ENCODE peak calls at places on chromosomes 6 and 20, in nine cellular contexts. H is transverse colon, U is A549, G is H1, T is stomach, F is HepG2, Y is GM12878, P is sigmoid colon, S is K562. Q is an unnamed sample.

GRCh38 chr20:42700423-42700822 is 489.3 kb downstream of the PTPRT start:
- DNase-seq in H (no peak), U (no peak), G (no peak), T (no peak), F (no peak), Y (no peak), P (no peak), S (no peak), Q (no peak)

GRCh38 chr6:33926451-33926850 is 122.6 kb upstream of the MLN start:
- DNase-seq in H (no peak), U (peak), G (no peak), T (no peak), F (no peak), Y (no peak), P (no peak), S (peak), Q (no peak)

GRCh38 chr6:145283856-145284255 is 451.5 kb downstream of the EPM2A start:
- DNase-seq in H (no peak), U (no peak), G (no peak), T (no peak), F (no peak), Y (no peak), P (no peak), S (no peak), Q (no peak)

GRCh38 chr20:47610945-47611250 is 109.2 kb downstream of the NCOA3 start:
- DNase-seq in H (no peak), U (no peak), G (no peak), T (no peak), F (no peak), Y (no peak), P (no peak), S (no peak), Q (no peak)

GRCh38 chr6:33672808-33673207 is 38.7 kb downstream of the UQCC2 start:
- DNase-seq in H (no peak), U (peak), G (no peak), T (no peak), F (peak), Y (no peak), P (no peak), S (peak), Q (no peak)

GRCh38 chr6:71375676-71376075 is 87.1 kb downstream of the OGFRL1 start:
- DNase-seq in H (no peak), U (peak), G (no peak), T (no peak), F (peak), Y (no peak), P (no peak), S (no peak), Q (no peak)

GRCh38 chr6:109458774-109459531 is 3.4 kb upstream of the MICAL1 start:
- DNase-seq in H (no peak), U (no peak), G (no peak), T (no peak), F (no peak), Y (peak), P (peak), S (no peak), Q (no peak)

GRCh38 chr6:14059791-14060436 is 57.7 kb upstream of the CD83 start:
- DNase-seq in H (no peak), U (peak), G (no peak), T (peak), F (no peak), Y (no peak), P (no peak), S (no peak), Q (peak)

GRCh38 chr6:131755597-131755996 is 44.8 kb upstream of the CTAGE9 start:
- DNase-seq in H (no peak), U (no peak), G (no peak), T (no peak), F (peak), Y (no peak), P (no peak), S (no peak), Q (no peak)

GRCh38 chr6:90135672-90136071 is 161.0 kb downstream of the BACH2 start:
- DNase-seq in H (no peak), U (peak), G (no peak), T (no peak), F (no peak), Y (no peak), P (no peak), S (no peak), Q (no peak)

GRCh38 chr20:43323592-43323991 is 133.9 kb upstream of the PTPRT start:
- DNase-seq in H (no peak), U (no peak), G (no peak), T (no peak), F (no peak), Y (no peak), P (no peak), S (no peak), Q (no peak)

GRCh38 chr6:168145747-168146596 is 67.0 kb upstream of the FRMD1 start:
- DNase-seq in H (no peak), U (no peak), G (no peak), T (no peak), F (no peak), Y (no peak), P (peak), S (no peak), Q (no peak)

GRCh38 chr6:33745558-33745957 is 1.1 kb downstream of the IP6K3 start:
- DNase-seq in H (peak), U (no peak), G (no peak), T (no peak), F (peak), Y (no peak), P (peak), S (no peak), Q (no peak)

GRCh38 chr6:50822078-50822476 is 3.4 kb downstream of the TFAP2B start:
- DNase-seq in H (no peak), U (no peak), G (no peak), T (no peak), F (no peak), Y (no peak), P (no peak), S (no peak), Q (no peak)

GRCh38 chr20:38387953-38388352 is 41.7 kb downstream of the LBP start:
- DNase-seq in H (no peak), U (no peak), G (no peak), T (no peak), F (no peak), Y (no peak), P (no peak), S (no peak), Q (no peak)

GRCh38 chr6:44021628-44022295 is 105.5 kb downstream of the MRPL14 start:
- DNase-seq in H (peak), U (no peak), G (no peak), T (no peak), F (no peak), Y (no peak), P (peak), S (no peak), Q (no peak)

GRCh38 chr6:42045538-42046460 is 4.5 kb upstream of the TAF8 start:
- DNase-seq in H (peak), U (peak), G (peak), T (peak), F (no peak), Y (peak), P (peak), S (peak), Q (peak)

GRCh38 chr20:10596726-10597125 is 77.1 kb downstream of the JAG1 start:
- DNase-seq in H (no peak), U (peak), G (no peak), T (no peak), F (peak), Y (no peak), P (no peak), S (no peak), Q (no peak)

GRCh38 chr20:17854307-17854903 is 114.2 kb downstream of the SNX5 start:
- DNase-seq in H (peak), U (peak), G (no peak), T (peak), F (peak), Y (no peak), P (no peak), S (peak), Q (peak)

GRCh38 chr6:138246650-138247440 is 28.6 kb upstream of the PBOV1 start:
- DNase-seq in H (no peak), U (no peak), G (no peak), T (no peak), F (no peak), Y (no peak), P (no peak), S (no peak), Q (no peak)

GRCh38 chr6:111592726-111593515 is 12.8 kb downstream of the TRAF3IP2 start:
- DNase-seq in H (no peak), U (no peak), G (no peak), T (no peak), F (no peak), Y (no peak), P (no peak), S (no peak), Q (no peak)

GRCh38 chr20:4245542-4245941 is 230.2 kb upstream of the RNF24 start:
- DNase-seq in H (no peak), U (no peak), G (no peak), T (no peak), F (no peak), Y (no peak), P (no peak), S (no peak), Q (no peak)

GRCh38 chr20:57835462-57836455 is 125.9 kb upstream of the PMEPA1 start:
- DNase-seq in H (no peak), U (no peak), G (no peak), T (no peak), F (no peak), Y (no peak), P (no peak), S (no peak), Q (peak)

GRCh38 chr20:37670426-37670825 is 23.4 kb upstream of the CTNNBL1 start:
- DNase-seq in H (peak), U (no peak), G (no peak), T (no peak), F (no peak), Y (no peak), P (peak), S (no peak), Q (peak)

GRCh38 chr6:102736941-102737368 is 1343.4 kb downstream of the GRIK2 start:
- DNase-seq in H (no peak), U (no peak), G (no peak), T (no peak), F (no peak), Y (no peak), P (no peak), S (no peak), Q (no peak)

GRCh38 chr20:48102076-48102787 is 317.0 kb upstream of the SULF2 start:
- DNase-seq in H (no peak), U (no peak), G (no peak), T (no peak), F (no peak), Y (no peak), P (no peak), S (no peak), Q (no peak)

DNA sequence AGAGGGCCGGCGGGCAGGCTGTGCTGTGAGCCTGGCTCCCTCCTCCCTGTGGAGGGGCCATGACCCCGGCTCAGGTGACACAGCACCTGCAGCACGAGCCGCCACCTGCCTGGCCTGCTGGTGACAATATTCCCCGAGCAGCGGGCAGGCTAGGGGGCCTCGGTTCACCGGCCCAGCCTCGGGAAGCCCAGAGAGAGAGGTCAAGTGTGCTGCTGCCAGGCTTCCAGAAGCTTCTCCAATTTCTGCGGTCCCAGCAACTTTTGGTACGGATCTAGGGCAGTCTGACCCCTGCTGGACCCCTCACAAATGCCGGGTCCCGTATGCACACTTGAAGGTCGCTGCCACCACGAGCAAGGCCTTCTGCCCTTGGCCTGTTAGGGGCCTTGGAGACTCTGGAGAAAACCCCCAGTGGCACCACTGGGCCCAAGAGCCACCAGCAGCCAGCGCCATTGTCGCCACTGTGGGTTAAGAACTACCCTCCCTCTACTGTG is 38.6 kb upstream of the NOL4L start:
- DNase-seq in H (no peak), U (no peak), G (peak), T (peak), F (no peak), Y (no peak), P (no peak), S (no peak), Q (peak)
- TF ChIP-seq EP300 in H (no peak), U (no peak), G (no peak), T (no peak), F (no peak), Y (no peak), P (no peak), S (no peak), Q (no peak)

GRCh38 chr6:26450240-26450639 is 7.5 kb upstream of the BTN2A1 start:
- DNase-seq in H (no peak), U (peak), G (no peak), T (no peak), F (no peak), Y (no peak), P (no peak), S (no peak), Q (no peak)
- H3K4me3 ChIP-seq in H (no peak), U (no peak), G (no peak), T (no peak), F (no peak), Y (no peak), P (no peak), S (no peak), Q (no peak)

GRCh38 chr20:41331731-41332130 is 8.9 kb upstream of the LPIN3 start:
- DNase-seq in H (no peak), U (no peak), G (no peak), T (no peak), F (no peak), Y (no peak), P (no peak), S (no peak), Q (peak)

GRCh38 chr20:41330941-41331340 is 9.7 kb upstream of the LPIN3 start:
- DNase-seq in H (no peak), U (no peak), G (no peak), T (no peak), F (no peak), Y (no peak), P (no peak), S (no peak), Q (no peak)

GRCh38 chr20:41330343-41330720 is 10.3 kb upstream of the LPIN3 start:
- DNase-seq in H (no peak), U (no peak), G (no peak), T (no peak), F (no peak), Y (no peak), P (no peak), S (no peak), Q (no peak)

GRCh38 chr20:41327178-41327577 is 9.6 kb upstream of the ZHX3 start:
- DNase-seq in H (no peak), U (no peak), G (no peak), T (no peak), F (no peak), Y (no peak), P (no peak), S (no peak), Q (no peak)

GRCh38 chr20:41329435-41330342 is 10.9 kb upstream of the LPIN3 start:
- DNase-seq in H (peak), U (peak), G (no peak), T (peak), F (peak), Y (no peak), P (peak), S (peak), Q (peak)
- TF ChIP-seq POLR2A in H (no peak), U (no peak), G (no peak), T (no peak), F (peak), Y (peak), P (peak), S (no peak), Q (no peak)

GRCh38 chr6:1817033-1817761 is 207.5 kb downstream of the FOXC1 start:
- DNase-seq in H (no peak), U (no peak), G (no peak), T (no peak), F (no peak), Y (no peak), P (no peak), S (no peak), Q (no peak)
- TF ChIP-seq EP300 in H (no peak), U (no peak), G (no peak), T (no peak), F (no peak), Y (no peak), P (no peak), S (no peak), Q (no peak)

GRCh38 chr6:2857580-2858337 is 16.1 kb upstream of the SERPINB1 start:
- DNase-seq in H (peak), U (peak), G (no peak), T (no peak), F (no peak), Y (peak), P (no peak), S (peak), Q (no peak)
- H3K4me3 ChIP-seq in H (no peak), U (no peak), G (no peak), T (no peak), F (peak), Y (peak), P (no peak), S (peak), Q (peak)

GRCh38 chr20:32277361-32278198 is at the start of gene KIF3B:
- DNase-seq in H (peak), U (peak), G (peak), T (peak), F (peak), Y (peak), P (peak), S (peak), Q (peak)

GRCh38 chr20:32282461-32282860 is 5.0 kb downstream of the KIF3B start:
- DNase-seq in H (no peak), U (no peak), G (no peak), T (peak), F (no peak), Y (no peak), P (no peak), S (no peak), Q (no peak)

GRCh38 chr20:32281711-32282110 is 4.3 kb downstream of the KIF3B start:
- DNase-seq in H (no peak), U (no peak), G (no peak), T (no peak), F (no peak), Y (no peak), P (no peak), S (no peak), Q (no peak)

GRCh38 chr20:32274359-32274758 is 3.1 kb upstream of the KIF3B start:
- DNase-seq in H (no peak), U (no peak), G (no peak), T (no peak), F (no peak), Y (no peak), P (no peak), S (no peak), Q (no peak)

DNA sequence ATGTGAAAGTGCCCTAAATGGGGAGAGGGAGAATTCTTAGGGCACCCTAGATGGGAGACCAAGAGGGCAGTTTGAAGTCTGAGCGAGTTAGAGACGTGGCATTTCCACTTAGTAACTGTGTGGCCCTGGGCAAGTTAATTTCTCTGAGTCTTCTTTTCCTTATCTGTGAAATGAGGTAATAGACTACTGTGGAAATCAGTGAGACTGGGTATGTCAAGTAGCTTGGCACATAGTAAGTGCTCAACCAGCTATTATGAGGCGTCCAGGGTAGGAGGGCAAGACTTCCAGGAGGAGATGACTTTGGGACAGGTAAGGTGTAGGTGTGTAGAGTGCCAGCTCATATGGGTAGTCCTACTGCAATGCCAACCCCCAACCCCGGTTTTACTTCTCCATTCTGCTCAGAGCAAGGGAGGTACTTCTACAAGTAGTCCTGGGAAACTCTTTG is 770 bp downstream of the KIF3B start:
- DNase-seq in H (no peak), U (no peak), G (no peak), T (no peak), F (no peak), Y (peak), P (no peak), S (no peak), Q (no peak)
- TF ChIP-seq POLR2A in H (no peak), U (no peak), G (no peak), T (no peak), F (no peak), Y (no peak), P (no peak), S (no peak), Q (no peak)